ENCODE peak calls at places on chromosomes 13 and 19, in four cellular contexts. K is heart right ventricle; S is Kasumi-1; U is activated CD4-positive, alpha-beta T cell treated with anti-CD3 and anti-CD28 coated beads, Interleukin-2, amount 10 ng/mL, durations not matched to agents 24 days and 14 days. F is an unnamed sample.

GRCh38 chr13:30418075-30418715 is 4.1 kb upstream of the UBE2L5 start:
- DNase-seq in K (no peak), U (no peak), S (no peak), F (no peak)

GRCh38 chr13:90105881-90106496 is 1241.5 kb upstream of the MIR17HG start:
- DNase-seq in K (no peak), U (no peak), S (peak), F (no peak)

GRCh38 chr13:96781141-96781540 is 213.1 kb downstream of the OXGR1 start:
- DNase-seq in S (no peak), K (no peak), U (no peak), F (peak)

GRCh38 chr19:23539499-23539898 is 144.2 kb upstream of the ZNF91 start:
- DNase-seq in K (no peak), S (no peak), U (no peak), F (no peak)

GRCh38 chr19:13234518-13234917 is 84.3 kb downstream of the IER2 start:
- DNase-seq in K (peak), U (peak), S (peak), F (no peak)

GRCh38 chr13:36146513-36147276 is 15.5 kb upstream of the DCLK1 start:
- DNase-seq in K (no peak), U (no peak), S (no peak), F (no peak)

GRCh38 chr19:38392707-38393308 is 4.3 kb downstream of the SPRED3 start:
- DNase-seq in K (no peak), U (no peak), S (no peak), F (no peak)

GRCh38 chr19:43820098-43820860 is 6.8 kb upstream of the ZNF283 start:
- DNase-seq in U (peak), K (peak), S (no peak), F (no peak)

GRCh38 chr13:45331981-45332830 is 8.8 kb downstream of the TPT1 start:
- DNase-seq in S (peak), U (no peak), K (no peak), F (peak)

GRCh38 chr13:64130600-64130999 is 2715.0 kb upstream of the PCDH20 start:
- DNase-seq in K (no peak), S (no peak), U (no peak), F (no peak)

GRCh38 chr19:38912600-38913514 is 871 bp upstream of the CCER2 start:
- DNase-seq in S (peak), K (no peak), U (no peak), F (no peak)

GRCh38 chr19:16078759-16079707 is 2.7 kb downstream of the TPM4 start:
- DNase-seq in S (peak), U (peak), K (peak), F (peak)

GRCh38 chr13:108676620-108677019 is 47.2 kb downstream of the MYO16 start:
- DNase-seq in S (no peak), K (no peak), U (no peak), F (no peak)

GRCh38 chr19:57406516-57407123 is 4.3 kb upstream of the ZNF17 start:
- DNase-seq in K (peak), U (peak), S (peak), F (no peak)

GRCh38 chr13:51838235-51838846 is 6.6 kb downstream of the TMEM272 start:
- DNase-seq in K (no peak), U (no peak), S (no peak), F (no peak)

GRCh38 chr13:39036212-39036611 is 1.7 kb downstream of the PROSER1 start:
- DNase-seq in K (no peak), U (peak), S (peak), F (no peak)

GRCh38 chr19:14090509-14091085 is at the start of gene SAMD1:
- DNase-seq in K (peak), U (peak), S (peak), F (peak)

GRCh38 chr19:1389033-1389940 is 5.6 kb downstream of the NDUFS7 start:
- DNase-seq in K (no peak), U (no peak), S (no peak), F (no peak)

GRCh38 chr19:38209671-38210457 is 14.2 kb downstream of the DPF1 start:
- DNase-seq in U (no peak), K (peak), S (no peak), F (peak)

GRCh38 chr19:54114340-54114826 is 1.1 kb downstream of the TFPT start:
- DNase-seq in U (peak), K (peak), S (peak), F (peak)

GRCh38 chr13:46182491-46182877 is 507 bp upstream of the LCP1 start:
- DNase-seq in S (no peak), K (no peak), U (no peak), F (no peak)

GRCh38 chr19:45152504-45153338 is 8.1 kb downstream of the NKPD1 start:
- DNase-seq in U (peak), S (no peak), K (peak), F (no peak)

GRCh38 chr19:55867101-55867500 is 30.8 kb downstream of the NLRP4 start:
- DNase-seq in K (no peak), U (no peak), S (no peak), F (no peak)

GRCh38 chr19:30024091-30024490 is 82.1 kb downstream of the URI1 start:
- DNase-seq in K (no peak), U (no peak), S (no peak), F (no peak)